ENCODE peak calls at places on chromosomes 13 and 19, in ten cellular contexts. Y, P, U, W, F, K, I, T, E and A are unnamed samples.

GRCh38 chr19:3220576-3220975 is 3.9 kb upstream of the CELF5 start:
- DNase-seq in Y (no peak), P (no peak), U (no peak), W (no peak), F (no peak), K (no peak), I (no peak), T (no peak), E (no peak), A (no peak)

GRCh38 chr19:13083627-13084026 is 19.0 kb downstream of the LYL1 start:
- DNase-seq in Y (no peak), P (no peak), U (no peak), W (no peak), F (no peak), K (no peak), I (no peak), T (no peak), E (no peak), A (no peak)

GRCh38 chr13:66680031-66680430 is 550.1 kb downstream of the PCDH9 start:
- DNase-seq in Y (no peak), P (no peak), U (no peak), W (no peak), F (no peak), K (no peak), I (no peak), T (no peak), E (no peak), A (no peak)

GRCh38 chr13:95896302-95896701 is 156.9 kb downstream of the UGGT2 start:
- DNase-seq in Y (no peak), P (no peak), U (no peak), W (no peak), F (no peak), K (no peak), I (no peak), T (no peak), E (no peak), A (no peak)

GRCh38 chr13:47481521-47481920 is 519.6 kb downstream of the SUCLA2 start:
- DNase-seq in Y (no peak), P (no peak), U (no peak), W (no peak), F (no peak), K (no peak), I (no peak), T (no peak), E (no peak), A (no peak)

GRCh38 chr13:48562296-48563066 is 29.6 kb upstream of the RCBTB2 start:
- DNase-seq in Y (no peak), P (no peak), U (no peak), W (no peak), F (no peak), K (no peak), I (no peak), T (no peak), E (no peak), A (no peak)

GRCh38 chr13:42355118-42355840 is 83.3 kb downstream of the AKAP11 start:
- DNase-seq in Y (no peak), P (no peak), U (no peak), W (no peak), F (no peak), K (no peak), I (no peak), T (no peak), E (no peak), A (no peak)

GRCh38 chr13:68368922-68369321 is 1138.8 kb upstream of the PCDH9 start:
- DNase-seq in Y (no peak), P (no peak), U (no peak), W (no peak), F (no peak), K (no peak), I (no peak), T (no peak), E (no peak), A (no peak)

GRCh38 chr19:15369594-15369891 is 10.0 kb downstream of the AKAP8 start:
- DNase-seq in Y (no peak), P (no peak), U (no peak), W (no peak), F (no peak), K (no peak), I (no peak), T (no peak), E (no peak), A (no peak)

GRCh38 chr19:45171211-45171623 is 6.8 kb downstream of the TRAPPC6A start:
- DNase-seq in Y (no peak), P (no peak), U (no peak), W (no peak), F (no peak), K (no peak), I (no peak), T (no peak), E (no peak), A (no peak)

GRCh38 chr13:97225533-97225932 is 3.4 kb downstream of the MBNL2 start:
- DNase-seq in Y (no peak), P (no peak), U (no peak), W (no peak), F (no peak), K (no peak), I (no peak), T (no peak), E (no peak), A (no peak)

GRCh38 chr13:65856464-65856863 is 1373.7 kb downstream of the PCDH9 start:
- DNase-seq in Y (peak), P (no peak), U (no peak), W (no peak), F (no peak), K (no peak), I (no peak), T (no peak), E (no peak), A (no peak)

GRCh38 chr19:5623397-5624153 is 692 bp downstream of the SAFB start:
- DNase-seq in Y (no peak), P (no peak), U (no peak), W (no peak), F (no peak), K (no peak), I (no peak), T (no peak), E (no peak), A (no peak)

GRCh38 chr19:15115080-15115479 is 7.9 kb downstream of the SYDE1 start:
- DNase-seq in Y (peak), P (peak), U (peak), W (no peak), F (no peak), K (no peak), I (no peak), T (no peak), E (no peak), A (no peak)

GRCh38 chr13:30618186-30618937 is 642 bp downstream of the USPL1 start:
- DNase-seq in Y (no peak), P (no peak), U (peak), W (no peak), F (no peak), K (no peak), I (no peak), T (peak), E (no peak), A (no peak)

GRCh38 chr19:469833-470232 is 9.0 kb upstream of the SHC2 start:
- DNase-seq in Y (no peak), P (no peak), U (no peak), W (no peak), F (no peak), K (no peak), I (no peak), T (no peak), E (no peak), A (no peak)

GRCh38 chr19:1027020-1027952 is 878 bp downstream of the CNN2 start:
- DNase-seq in Y (no peak), P (no peak), U (no peak), W (no peak), F (no peak), K (no peak), I (no peak), T (no peak), E (no peak), A (no peak)

GRCh38 chr19:30593975-30594925 is 222.1 kb downstream of the ZNF536 start:
- DNase-seq in Y (no peak), P (peak), U (no peak), W (no peak), F (no peak), K (no peak), I (no peak), T (no peak), E (no peak), A (peak)

GRCh38 chr13:20174656-20175405 is 14.0 kb upstream of the GJA3 start:
- DNase-seq in Y (peak), P (peak), U (peak), W (peak), F (peak), K (peak), I (no peak), T (no peak), E (peak), A (no peak)

GRCh38 chr19:15048128-15048527 is 1.2 kb upstream of the CASP14 start:
- DNase-seq in Y (no peak), P (no peak), U (no peak), W (no peak), F (no peak), K (no peak), I (no peak), T (no peak), E (no peak), A (no peak)

GRCh38 chr19:35714601-35715354 is 3.0 kb upstream of the KMT2B start:
- DNase-seq in Y (no peak), P (no peak), U (no peak), W (peak), F (no peak), K (no peak), I (no peak), T (no peak), E (no peak), A (no peak)
- H3K4me3 ChIP-seq in Y (no peak), P (no peak), U (no peak), W (no peak), F (no peak), K (no peak), I (no peak), T (no peak), E (no peak), A (no peak)

GRCh38 chr19:46963093-46963734 is 56.4 kb upstream of the NPAS1 start:
- DNase-seq in Y (peak), P (no peak), U (no peak), W (no peak), F (no peak), K (no peak), I (no peak), T (no peak), E (no peak), A (no peak)
- H3K4me3 ChIP-seq in Y (peak), P (no peak), U (no peak), W (no peak), F (no peak), K (no peak), I (no peak), T (no peak), E (no peak), A (no peak)

GRCh38 chr19:42494321-42494720 is 34.0 kb downstream of the CEACAM1 start:
- DNase-seq in Y (no peak), P (no peak), U (no peak), W (no peak), F (no peak), K (no peak), I (no peak), T (no peak), E (no peak), A (no peak)

GRCh38 chr19:42496551-42497133 is 31.6 kb downstream of the CEACAM1 start:
- DNase-seq in Y (no peak), P (no peak), U (no peak), W (no peak), F (no peak), K (no peak), I (no peak), T (no peak), E (no peak), A (no peak)

GRCh38 chr19:42497492-42498226 is 30.6 kb downstream of the CEACAM1 start:
- DNase-seq in Y (no peak), P (no peak), U (no peak), W (peak), F (no peak), K (no peak), I (no peak), T (no peak), E (no peak), A (no peak)

GRCh38 chr19:42498387-42498786 is 29.9 kb downstream of the CEACAM1 start:
- DNase-seq in Y (no peak), P (no peak), U (no peak), W (no peak), F (no peak), K (no peak), I (no peak), T (no peak), E (no peak), A (no peak)

DNA sequence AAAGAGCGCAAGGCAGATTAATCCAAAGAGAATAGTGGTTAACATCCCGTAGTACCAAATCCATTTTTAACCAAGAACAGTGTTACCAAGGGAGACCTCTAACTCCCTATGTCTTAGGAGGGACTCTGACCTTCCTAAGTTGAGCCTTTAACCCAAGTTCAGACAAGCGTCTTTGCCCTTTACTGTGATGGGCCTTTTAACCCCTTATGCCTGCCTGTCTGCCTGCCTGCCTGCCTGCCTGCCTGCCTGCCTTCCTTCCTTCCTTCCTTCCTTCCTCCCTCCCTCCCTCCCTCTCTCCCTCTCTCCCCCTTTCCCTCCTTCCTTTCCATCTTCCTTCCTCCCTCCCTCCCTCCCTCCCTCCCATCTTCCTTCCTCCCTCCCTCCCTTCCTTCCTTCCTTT is 32.6 kb downstream of the CEACAM1 start:
- DNase-seq in Y (no peak), P (no peak), U (no peak), W (no peak), F (no peak), K (no peak), I (no peak), T (no peak), E (no peak), A (no peak)
- H3K4me3 ChIP-seq in Y (no peak), P (no peak), U (no peak), W (no peak), F (no peak), K (no peak), I (no peak), T (no peak), E (no peak), A (no peak)

GRCh38 chr13:32134991-32135390 is 103.4 kb downstream of the FRY start:
- DNase-seq in Y (no peak), P (no peak), U (no peak), W (no peak), F (no peak), K (no peak), I (no peak), T (no peak), E (no peak), A (no peak)

GRCh38 chr13:32136716-32137115 is 105.1 kb downstream of the FRY start:
- DNase-seq in Y (no peak), P (no peak), U (no peak), W (no peak), F (no peak), K (no peak), I (no peak), T (no peak), E (no peak), A (no peak)

GRCh38 chr13:32136061-32136460 is 104.5 kb downstream of the FRY start:
- DNase-seq in Y (no peak), P (no peak), U (no peak), W (no peak), F (no peak), K (no peak), I (no peak), T (no peak), E (no peak), A (no peak)

GRCh38 chr13:32135655-32136054 is 104.1 kb downstream of the FRY start:
- DNase-seq in Y (peak), P (no peak), U (no peak), W (no peak), F (no peak), K (no peak), I (no peak), T (no peak), E (no peak), A (no peak)

DNA sequence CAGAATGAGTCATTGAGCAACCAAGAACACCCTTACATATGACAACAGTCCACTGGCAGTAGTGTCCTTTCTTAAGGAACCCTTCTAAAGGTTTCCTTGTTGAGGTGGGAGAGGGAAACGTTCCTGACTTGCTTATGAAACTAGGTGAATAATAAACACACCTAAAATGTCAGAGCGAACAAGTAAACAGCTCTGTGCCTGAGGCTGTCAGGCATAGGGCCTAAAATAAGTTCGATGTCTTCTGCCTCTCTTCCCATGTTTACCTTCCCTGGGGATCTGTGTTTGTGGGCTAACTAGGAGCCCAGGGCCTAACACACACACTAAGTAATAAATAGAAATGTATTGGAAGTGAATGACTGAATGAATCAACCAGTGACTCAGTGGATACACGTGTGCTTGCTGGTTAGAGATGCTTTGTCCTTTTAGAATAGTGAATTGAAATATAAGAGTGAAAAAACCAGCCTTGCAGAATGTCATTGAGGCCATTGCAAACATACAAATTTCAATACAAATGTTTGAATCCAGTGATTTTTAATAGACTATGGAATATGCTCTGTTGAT is 102.7 kb downstream of the FRY start:
- DNase-seq in Y (no peak), P (no peak), U (no peak), W (no peak), F (no peak), K (no peak), I (no peak), T (no peak), E (no peak), A (no peak)
- H3K4me3 ChIP-seq in Y (no peak), P (no peak), U (no peak), W (no peak), F (no peak), K (no peak), I (no peak), T (no peak), E (no peak), A (no peak)

DNA sequence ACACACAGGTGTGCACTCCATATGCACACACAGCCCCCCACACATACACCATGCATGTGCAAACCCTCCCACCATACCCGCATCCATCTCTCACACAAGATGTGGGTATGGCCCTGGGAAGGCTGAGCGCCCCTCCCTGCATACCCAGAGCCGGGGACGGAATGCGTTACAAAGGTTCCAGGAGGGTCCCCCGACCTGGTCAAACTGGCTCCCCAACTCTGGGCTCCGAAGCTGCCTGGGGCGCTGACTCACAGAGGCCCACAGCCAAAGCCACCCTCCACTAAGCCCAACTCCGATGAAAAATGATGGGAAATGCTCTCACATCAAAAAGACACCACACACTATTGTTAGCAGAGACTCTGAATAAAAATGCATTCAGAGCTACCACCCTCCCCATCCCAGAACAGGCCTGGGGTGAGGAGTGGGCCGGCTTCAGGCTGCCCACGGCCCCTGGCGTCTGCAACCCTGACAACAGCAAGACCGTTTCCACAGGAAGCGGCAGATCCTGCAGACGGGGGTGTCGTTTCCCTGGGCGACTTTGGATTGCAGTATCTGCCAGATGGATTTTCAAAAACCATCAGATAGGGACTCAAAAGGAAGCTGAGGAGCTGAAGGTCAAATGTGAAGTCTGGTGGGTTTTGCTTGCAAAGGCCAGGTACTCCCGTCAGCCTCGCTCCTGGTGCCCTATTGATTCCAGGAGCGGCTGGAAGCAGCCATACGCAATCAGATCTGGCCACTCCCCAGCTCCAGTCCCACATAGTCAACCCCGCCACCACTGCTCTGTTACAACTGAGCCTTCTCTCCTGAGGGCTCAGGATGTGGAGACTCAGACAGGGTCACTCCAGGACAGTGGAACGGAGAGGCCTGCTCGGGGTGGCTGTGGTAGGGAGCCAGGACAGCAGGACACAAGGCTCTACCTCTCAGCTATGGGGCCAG is 14.3 kb downstream of the PEPD start:
- DNase-seq in Y (no peak), P (no peak), U (no peak), W (no peak), F (no peak), K (no peak), I (no peak), T (no peak), E (no peak), A (no peak)
- H3K4me3 ChIP-seq in Y (no peak), P (no peak), U (no peak), W (no peak), F (no peak), K (no peak), I (no peak), T (no peak), E (no peak), A (no peak)

GRCh38 chr19:40512473-40513344 is 45.9 kb downstream of the SPTBN4 start:
- DNase-seq in Y (peak), P (no peak), U (no peak), W (no peak), F (no peak), K (no peak), I (no peak), T (no peak), E (no peak), A (no peak)

GRCh38 chr19:40511487-40511886 is 44.7 kb downstream of the SPTBN4 start:
- DNase-seq in Y (no peak), P (no peak), U (no peak), W (no peak), F (no peak), K (no peak), I (no peak), T (no peak), E (no peak), A (no peak)

GRCh38 chr19:40510526-40511115 is 43.8 kb downstream of the SPTBN4 start:
- DNase-seq in Y (no peak), P (no peak), U (no peak), W (no peak), F (no peak), K (no peak), I (no peak), T (no peak), E (no peak), A (no peak)

GRCh38 chr19:40513345-40513678 is 46.5 kb downstream of the SPTBN4 start:
- DNase-seq in Y (no peak), P (no peak), U (no peak), W (no peak), F (no peak), K (no peak), I (no peak), T (no peak), E (no peak), A (no peak)

DNA sequence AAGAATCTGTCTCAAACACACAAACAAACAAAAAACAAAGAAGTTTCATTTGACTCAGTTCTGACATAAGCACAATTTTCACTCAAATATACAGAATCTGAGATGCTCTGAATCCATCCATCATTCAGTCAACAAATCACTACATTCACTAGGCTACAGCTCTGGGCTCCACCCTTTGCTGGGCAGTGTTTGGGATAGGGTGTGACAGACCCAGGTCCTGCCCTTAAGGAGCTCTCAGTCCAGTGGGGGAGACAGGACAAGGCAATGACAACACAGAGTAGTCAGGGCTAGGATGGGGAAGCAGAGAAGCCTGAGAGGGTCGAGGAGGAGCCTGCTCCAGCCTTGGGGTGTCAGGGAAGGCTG is 45.3 kb downstream of the SPTBN4 start:
- DNase-seq in Y (no peak), P (no peak), U (no peak), W (no peak), F (no peak), K (no peak), I (no peak), T (no peak), E (no peak), A (no peak)
- H3K4me3 ChIP-seq in Y (no peak), P (no peak), U (no peak), W (peak), F (no peak), K (no peak), I (no peak), T (no peak), E (no peak), A (no peak)

GRCh38 chr13:99505814-99506269 is 4.6 kb downstream of the TM9SF2 start:
- DNase-seq in Y (no peak), P (no peak), U (no peak), W (peak), F (no peak), K (no peak), I (no peak), T (no peak), E (no peak), A (no peak)
- H3K4me3 ChIP-seq in Y (no peak), P (no peak), U (no peak), W (no peak), F (no peak), K (peak), I (no peak), T (no peak), E (peak), A (no peak)

GRCh38 chr19:18699403-18700054 is 16.0 kb downstream of the CRTC1 start:
- DNase-seq in Y (no peak), P (no peak), U (no peak), W (no peak), F (no peak), K (no peak), I (no peak), T (no peak), E (no peak), A (no peak)
- H3K4me3 ChIP-seq in Y (no peak), P (no peak), U (no peak), W (no peak), F (no peak), K (no peak), I (no peak), T (no peak), E (no peak), A (no peak)